ENCODE peak calls at places on chromosomes 6 and 20, in seven cellular contexts. T is bronchial epithelial cell; P is psoas muscle; S is activated CD8-positive, alpha-beta T cell treated with anti-CD3 and anti-CD28 coated beads for 36 hours; I is kidney epithelial cell; O is osteocyte; H is HFF-Myc. A is an unnamed sample.

GRCh38 chr20:21102252-21102609 is 3.9 kb downstream of the LINC00237 start:
- DNase-seq in O (no peak), P (no peak), S (peak), H (no peak), T (no peak), I (no peak), A (no peak)

GRCh38 chr20:13142143-13142542 is 78.9 kb upstream of the ISM1 start:
- DNase-seq in S (no peak), T (no peak), I (no peak), H (peak), O (no peak), P (no peak), A (no peak)

GRCh38 chr20:3340443-3340842 is 67.0 kb downstream of the DNAAF9 start:
- DNase-seq in P (peak), T (no peak), I (no peak), H (peak), S (no peak), O (no peak), A (no peak)

GRCh38 chr6:135230702-135231468 is 49.8 kb downstream of the MYB start:
- DNase-seq in H (no peak), T (no peak), O (no peak), S (no peak), I (no peak), P (no peak), A (no peak)

GRCh38 chr6:132020138-132020551 is 69.0 kb upstream of the CCN2 start:
- DNase-seq in H (no peak), P (peak), O (no peak), I (no peak), T (peak), S (no peak), A (no peak)

GRCh38 chr6:56730663-56731529 is 88.2 kb upstream of the DST start:
- DNase-seq in P (peak), I (no peak), O (no peak), T (peak), H (no peak), S (no peak), A (no peak)

GRCh38 chr20:36175016-36175415 is 20.5 kb downstream of the EPB41L1 start:
- DNase-seq in I (no peak), S (no peak), O (no peak), T (no peak), H (no peak), P (no peak), A (no peak)

GRCh38 chr20:47862841-47863240 is 77.6 kb upstream of the SULF2 start:
- DNase-seq in H (no peak), S (no peak), I (no peak), O (no peak), P (no peak), T (no peak), A (no peak)

GRCh38 chr20:6707231-6707870 is 60.1 kb upstream of the BMP2 start:
- DNase-seq in O (no peak), I (no peak), T (no peak), P (no peak), H (no peak), S (no peak), A (no peak)

GRCh38 chr20:13199279-13199678 is 21.8 kb upstream of the ISM1 start:
- DNase-seq in P (no peak), O (no peak), S (no peak), H (no peak), I (no peak), T (no peak), A (no peak)

GRCh38 chr20:34943808-34944568 is 11.6 kb downstream of the GSS start:
- DNase-seq in I (no peak), P (no peak), O (no peak), T (peak), H (no peak), S (no peak), A (no peak)

DNA sequence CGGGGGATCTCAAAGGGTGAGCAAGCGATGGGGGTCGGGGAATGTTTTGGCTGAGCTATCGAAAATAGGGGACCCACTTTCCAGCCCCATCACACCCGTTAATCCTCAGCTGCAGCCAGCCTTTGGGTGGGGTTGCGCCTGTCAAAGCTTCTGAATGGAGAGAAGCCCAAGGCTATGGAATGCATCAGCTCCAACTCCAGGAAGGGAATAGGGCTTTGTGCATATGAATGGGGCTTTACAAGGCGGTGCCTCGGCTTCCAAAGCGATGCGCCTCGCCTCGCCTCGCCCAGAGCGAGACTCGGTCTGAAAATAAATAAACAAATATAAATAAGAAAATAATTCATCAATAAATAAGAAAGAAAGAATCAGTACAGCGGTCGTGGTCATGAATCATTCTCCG is 751.4 kb upstream of the DEFB115 start:
- DNase-seq in T (no peak), S (no peak), H (no peak), O (no peak), P (no peak), I (no peak), A (no peak)
- TF ChIP-seq CTCF in T (no peak), S (no peak), H (no peak), O (no peak), P (no peak), I (no peak), A (no peak)

DNA sequence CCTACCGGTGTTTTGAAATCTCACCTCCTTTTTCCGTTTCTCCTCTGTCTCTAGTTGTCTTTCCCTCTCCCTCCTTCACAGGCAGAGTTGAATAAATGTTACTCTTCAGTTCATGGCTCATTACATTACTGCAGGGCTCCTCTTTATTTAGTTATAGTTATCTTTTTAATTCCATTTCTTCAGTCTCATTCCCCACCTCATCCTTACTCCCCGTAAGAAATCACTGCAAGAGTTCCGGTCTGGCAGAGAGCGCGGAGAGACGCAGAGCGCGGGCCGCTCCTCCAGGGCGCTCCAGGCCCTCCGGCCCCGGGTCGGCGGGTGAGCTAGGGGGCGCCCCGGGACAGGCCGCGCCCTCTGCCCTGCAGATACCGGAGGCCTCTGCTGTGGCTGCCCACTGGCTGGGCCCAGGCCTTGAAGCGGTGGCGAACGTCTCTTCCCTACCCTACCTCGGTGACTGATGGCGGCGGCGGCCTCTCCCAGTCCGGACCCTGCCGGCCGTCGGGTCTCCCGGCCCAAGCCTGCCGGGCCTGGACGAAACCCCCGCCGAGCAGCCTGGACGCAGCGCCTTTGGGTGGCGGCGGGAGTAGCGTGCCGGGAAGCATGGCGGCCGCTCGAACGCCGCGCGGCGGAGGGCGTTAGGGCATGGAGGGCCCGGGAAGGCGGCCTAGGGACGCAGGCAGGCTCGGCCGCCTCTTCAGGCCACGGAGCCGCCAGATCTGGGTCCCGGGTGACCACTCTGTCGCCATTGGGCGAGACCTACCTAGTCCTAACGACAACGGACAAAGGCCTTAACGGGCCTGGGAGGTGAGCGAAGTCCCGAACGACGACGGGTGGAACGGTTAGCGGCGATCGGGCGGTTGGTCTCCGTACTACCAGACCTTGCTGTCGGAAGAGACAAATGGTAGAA is 16.4 kb upstream of the HMGN4 start:
- DNase-seq in H (no peak), O (peak), S (peak), T (peak), I (no peak), P (peak), A (no peak)
- TF ChIP-seq CTCF in H (peak), O (peak), S (peak), T (peak), I (no peak), P (peak), A (peak)

DNA sequence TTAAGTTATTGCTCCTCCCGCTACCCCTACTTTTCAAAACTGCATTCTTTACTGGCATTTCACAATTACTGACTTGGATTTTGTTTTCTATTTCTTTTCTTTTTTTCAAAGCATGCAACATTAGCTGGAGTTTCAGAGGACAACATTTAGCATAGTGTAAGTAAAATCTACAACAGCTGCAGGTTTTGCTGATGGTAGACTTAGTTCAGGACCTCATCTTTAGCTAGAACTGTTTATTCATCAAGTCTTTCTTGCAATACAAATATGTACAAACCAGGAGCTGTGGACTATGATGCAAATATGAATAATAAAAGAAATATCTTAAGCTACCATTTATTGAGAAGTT is 728 bp upstream of the CEP162 start:
- DNase-seq in T (no peak), H (no peak), P (no peak), I (no peak), O (no peak), S (no peak), A (no peak)
- TF ChIP-seq CTCF in T (no peak), H (no peak), P (no peak), I (no peak), O (no peak), S (no peak), A (peak)

GRCh38 chr6:41450581-41450980 is 95.6 kb upstream of the FOXP4 start:
- DNase-seq in O (no peak), H (no peak), I (no peak), T (no peak), P (no peak), S (no peak), A (no peak)

GRCh38 chr6:41449399-41450245 is 96.6 kb upstream of the FOXP4 start:
- DNase-seq in S (no peak), H (no peak), T (no peak), O (no peak), I (no peak), P (peak), A (no peak)

GRCh38 chr6:41452763-41453162 is 93.4 kb upstream of the FOXP4 start:
- DNase-seq in S (no peak), I (no peak), T (no peak), O (no peak), H (no peak), P (no peak), A (no peak)

GRCh38 chr6:41451515-41452163 is 94.5 kb upstream of the FOXP4 start:
- DNase-seq in I (no peak), O (no peak), P (peak), H (no peak), S (no peak), T (no peak), A (no peak)

GRCh38 chr6:41451039-41451438 is 95.1 kb upstream of the FOXP4 start:
- DNase-seq in P (no peak), I (no peak), H (no peak), O (no peak), S (no peak), T (no peak), A (no peak)
- TF ChIP-seq CTCF in P (no peak), I (peak), H (peak), O (no peak), S (no peak), T (peak), A (peak)

GRCh38 chr20:19826179-19826914 is 68.3 kb downstream of the RIN2 start:
- DNase-seq in I (no peak), O (no peak), T (no peak), S (no peak), P (no peak), H (no peak), A (no peak)

GRCh38 chr20:19827818-19828217 is 69.8 kb downstream of the RIN2 start:
- DNase-seq in I (no peak), H (no peak), O (no peak), P (no peak), S (no peak), T (no peak), A (no peak)

GRCh38 chr20:19824861-19825260 is 66.8 kb downstream of the RIN2 start:
- DNase-seq in T (no peak), P (no peak), H (no peak), O (no peak), I (no peak), S (no peak), A (no peak)

GRCh38 chr20:19830351-19830750 is 72.3 kb downstream of the RIN2 start:
- DNase-seq in T (no peak), P (no peak), O (no peak), S (no peak), H (no peak), I (no peak), A (no peak)

GRCh38 chr20:19828233-19828632 is 70.2 kb downstream of the RIN2 start:
- DNase-seq in P (no peak), T (peak), O (no peak), H (no peak), S (peak), I (no peak), A (no peak)
- TF ChIP-seq CTCF in P (peak), T (peak), O (peak), H (peak), S (peak), I (peak), A (peak)

DNA sequence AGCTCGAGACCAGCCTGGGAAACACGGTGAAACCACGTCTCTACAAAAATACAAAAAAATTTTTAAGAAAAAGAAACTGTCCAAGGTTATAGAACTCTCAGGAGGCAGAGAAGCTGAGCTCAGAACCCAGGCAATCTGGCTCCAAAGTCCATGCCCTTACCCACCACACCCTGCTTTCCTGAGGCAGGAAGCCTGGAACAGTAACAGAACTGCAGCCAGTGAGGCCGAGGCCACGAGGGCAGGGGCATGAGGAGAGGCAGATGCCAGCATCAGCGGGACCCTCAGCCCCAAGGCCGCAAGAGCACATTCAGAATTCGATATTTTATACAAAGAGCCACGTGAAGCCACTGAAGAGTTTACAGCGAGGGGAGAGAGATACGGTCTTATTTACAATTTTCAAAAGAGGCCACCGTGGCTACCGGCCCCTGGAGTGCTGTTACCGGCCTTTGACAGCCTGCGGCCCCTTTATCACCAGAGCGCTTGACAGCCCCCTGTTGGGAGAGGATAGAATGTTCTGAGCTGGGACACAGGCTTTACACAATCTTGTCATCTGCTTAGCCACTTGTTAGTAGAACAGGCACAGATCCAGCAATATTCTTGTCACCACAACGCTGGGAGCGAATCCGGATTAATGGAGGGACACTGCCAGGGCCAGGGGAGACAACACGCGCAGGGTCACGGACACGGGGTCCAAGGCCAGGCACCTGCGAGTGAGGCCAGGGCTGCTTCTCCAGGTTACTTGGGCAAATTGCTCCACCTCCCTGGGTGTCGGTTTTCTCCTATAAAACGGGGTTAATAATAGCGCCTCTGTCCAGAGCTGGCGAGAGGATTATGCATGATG is 5.6 kb downstream of the SPATA2 start:
- DNase-seq in S (no peak), O (no peak), I (no peak), H (no peak), P (peak), T (no peak), A (peak)
- TF ChIP-seq CTCF in S (no peak), O (no peak), I (peak), H (peak), P (peak), T (no peak), A (peak)

GRCh38 chr6:28240517-28240916 is 11.6 kb downstream of the ZKSCAN4 start:
- DNase-seq in S (no peak), P (no peak), T (no peak), O (no peak), I (no peak), H (no peak), A (no peak)
- TF ChIP-seq CTCF in S (no peak), P (no peak), T (no peak), O (no peak), I (no peak), H (no peak), A (no peak)

A was measured in chondrocyte.